ENCODE peak calls at places on chromosomes 7 and 10, in nine cellular contexts. One of them, this sample, is unnamed.

GRCh38 chr10:16960573-16960972 is 143.3 kb upstream of the RSU1 start:
- DNase-seq in GM23248: no peak
- DNase-seq in right atrium auricular region: no peak
- DNase-seq in heart left ventricle: no peak
- DNase-seq in GM10248: no peak
- DNase-seq in NCI-H1092: no peak
- DNase-seq in DMS79: no peak
- DNase-seq in skeletal muscle cell: no peak
- DNase-seq in cardiac muscle cell: no peak
- DNase-seq in this sample: no peak

GRCh38 chr10:69636626-69637550 is 6.8 kb downstream of the FAM241B start:
- DNase-seq in GM23248: peak; percentile 20
- DNase-seq in right atrium auricular region: no peak
- DNase-seq in heart left ventricle: no peak
- DNase-seq in cardiac muscle cell: peak; percentile 9
- DNase-seq in GM10248: no peak
- DNase-seq in NCI-H1092: no peak
- DNase-seq in skeletal muscle cell: no peak
- DNase-seq in DMS79: no peak
- DNase-seq in this sample: no peak

GRCh38 chr10:131579251-131580071 is 267.9 kb upstream of the TCERG1L start:
- DNase-seq in heart left ventricle: no peak
- DNase-seq in GM10248: no peak
- DNase-seq in DMS79: no peak
- DNase-seq in NCI-H1092: no peak
- DNase-seq in cardiac muscle cell: no peak
- DNase-seq in right atrium auricular region: peak; percentile 50
- DNase-seq in skeletal muscle cell: no peak
- DNase-seq in GM23248: no peak
- DNase-seq in this sample: no peak

GRCh38 chr10:48275743-48276142 is 1.2 kb upstream of the FRMPD2 start:
- DNase-seq in cardiac muscle cell: no peak
- DNase-seq in GM10248: no peak
- DNase-seq in heart left ventricle: no peak
- DNase-seq in DMS79: no peak
- DNase-seq in skeletal muscle cell: no peak
- DNase-seq in NCI-H1092: no peak
- DNase-seq in right atrium auricular region: no peak
- DNase-seq in GM23248: no peak
- DNase-seq in this sample: no peak

GRCh38 chr10:17431871-17432311 is 22.5 kb downstream of the ST8SIA6 start:
- DNase-seq in NCI-H1092: no peak
- DNase-seq in GM10248: no peak
- DNase-seq in heart left ventricle: no peak
- DNase-seq in right atrium auricular region: no peak
- DNase-seq in skeletal muscle cell: peak; percentile 25
- DNase-seq in DMS79: no peak
- DNase-seq in cardiac muscle cell: peak; percentile 23
- DNase-seq in GM23248: peak; percentile 75
- DNase-seq in this sample: no peak

GRCh38 chr10:63166742-63167258 is 33.7 kb downstream of the NRBF2 start:
- DNase-seq in DMS79: no peak
- DNase-seq in cardiac muscle cell: peak; percentile 90
- DNase-seq in NCI-H1092: peak; percentile 43
- DNase-seq in skeletal muscle cell: peak; percentile 43
- DNase-seq in heart left ventricle: no peak
- DNase-seq in GM10248: peak; percentile 31
- DNase-seq in GM23248: peak; percentile 82
- DNase-seq in right atrium auricular region: no peak
- DNase-seq in this sample: peak; percentile 57

GRCh38 chr10:96310359-96310669 is 6.1 kb downstream of the DNTT start:
- DNase-seq in DMS79: no peak
- DNase-seq in GM23248: no peak
- DNase-seq in heart left ventricle: no peak
- DNase-seq in right atrium auricular region: no peak
- DNase-seq in NCI-H1092: no peak
- DNase-seq in GM10248: no peak
- DNase-seq in cardiac muscle cell: no peak
- DNase-seq in skeletal muscle cell: no peak
- DNase-seq in this sample: no peak

GRCh38 chr10:100996678-100997363 is 2.8 kb upstream of the LZTS2 start:
- DNase-seq in GM10248: peak; percentile 72
- DNase-seq in heart left ventricle: no peak
- DNase-seq in DMS79: no peak
- DNase-seq in cardiac muscle cell: no peak
- DNase-seq in skeletal muscle cell: no peak
- DNase-seq in GM23248: peak; percentile 53
- DNase-seq in right atrium auricular region: no peak
- DNase-seq in NCI-H1092: no peak
- DNase-seq in this sample: no peak

GRCh38 chr7:37081436-37081835 is 357.1 kb upstream of the AOAH start:
- DNase-seq in GM10248: no peak
- DNase-seq in GM23248: no peak
- DNase-seq in NCI-H1092: peak; percentile 56
- DNase-seq in cardiac muscle cell: peak; percentile 25
- DNase-seq in DMS79: no peak
- DNase-seq in skeletal muscle cell: no peak
- DNase-seq in right atrium auricular region: no peak
- DNase-seq in heart left ventricle: peak; percentile 62
- DNase-seq in this sample: peak; percentile 32

GRCh38 chr7:66321283-66321682 is 116.1 kb downstream of the TPST1 start:
- DNase-seq in right atrium auricular region: no peak
- DNase-seq in NCI-H1092: no peak
- DNase-seq in cardiac muscle cell: no peak
- DNase-seq in GM23248: no peak
- DNase-seq in GM10248: no peak
- DNase-seq in DMS79: no peak
- DNase-seq in heart left ventricle: no peak
- DNase-seq in skeletal muscle cell: no peak
- DNase-seq in this sample: no peak

GRCh38 chr7:18019562-18019961 is 8.1 kb downstream of the PRPS1L1 start:
- DNase-seq in GM23248: peak; percentile 80
- DNase-seq in right atrium auricular region: no peak
- DNase-seq in DMS79: no peak
- DNase-seq in heart left ventricle: no peak
- DNase-seq in cardiac muscle cell: peak; percentile 84
- DNase-seq in skeletal muscle cell: no peak
- DNase-seq in GM10248: no peak
- DNase-seq in NCI-H1092: no peak
- DNase-seq in this sample: no peak

GRCh38 chr10:68963151-68963550 is 7.2 kb downstream of the DDX21 start:
- DNase-seq in right atrium auricular region: no peak
- DNase-seq in NCI-H1092: no peak
- DNase-seq in skeletal muscle cell: no peak
- DNase-seq in heart left ventricle: no peak
- DNase-seq in GM10248: no peak
- DNase-seq in DMS79: no peak
- DNase-seq in cardiac muscle cell: peak; percentile 6
- DNase-seq in GM23248: no peak
- DNase-seq in this sample: no peak

This sample was measured in DMS153.